ENCODE peak calls at places on chromosomes 3 and 15, in eight cellular contexts. E, T, Q, Z, O, M, C and D are unnamed samples. For H3K27me3 and H3K36me3, the result is how much of the 10 kb centered on the place peaks cover.

GRCh38 chr3:127394984-127395662 is 107.3 kb upstream of the PRR20G start:
- DNase-seq in M (no peak), T (no peak), C (no peak), O (no peak), Z (no peak), E (no peak), Q (no peak), D (no peak)

GRCh38 chr3:46912986-46913385 is 35.5 kb downstream of the PTH1R start:
- DNase-seq in Z (no peak), C (no peak), Q (no peak), O (no peak), M (no peak), T (no peak), E (no peak), D (no peak)

GRCh38 chr15:34837246-34838016 is 42.1 kb upstream of the ACTC1 start:
- DNase-seq in O (no peak), Q (peak), T (no peak), Z (no peak), M (no peak), C (no peak), E (peak), D (no peak)

GRCh38 chr3:178334239-178334638 is 202.0 kb upstream of the KCNMB2 start:
- DNase-seq in Z (no peak), C (no peak), Q (no peak), O (no peak), E (no peak), T (no peak), M (no peak), D (no peak)

GRCh38 chr3:70277304-70277703 is 35.1 kb downstream of the MDFIC2 start:
- DNase-seq in C (no peak), T (no peak), O (no peak), Q (no peak), M (no peak), Z (no peak), E (no peak), D (no peak)

GRCh38 chr3:174097686-174098085 is 700.1 kb downstream of the NLGN1 start:
- DNase-seq in O (no peak), E (no peak), M (no peak), Z (no peak), T (no peak), Q (no peak), C (no peak), D (no peak)

GRCh38 chr3:35974872-35975271 is 335.5 kb downstream of the ARPP21 start:
- DNase-seq in E (no peak), O (no peak), C (no peak), T (no peak), Z (no peak), Q (no peak), M (no peak), D (no peak)

GRCh38 chr3:133007601-133008000 is 30.6 kb upstream of the TMEM108 start:
- DNase-seq in C (no peak), Q (no peak), Z (no peak), E (no peak), T (no peak), O (no peak), M (no peak), D (no peak)

GRCh38 chr3:147616998-147617619 is 207.9 kb downstream of the ZIC1 start:
- DNase-seq in O (no peak), E (no peak), M (no peak), Z (no peak), T (no peak), Q (no peak), C (peak), D (no peak)

GRCh38 chr3:21390136-21390535 is 360.9 kb downstream of the ZNF385D start:
- DNase-seq in M (no peak), T (no peak), E (no peak), Z (no peak), Q (peak), C (no peak), O (no peak), D (no peak)

GRCh38 chr15:56241374-56242085 is 2.1 kb downstream of the RFX7 start:
- DNase-seq in T (no peak), M (no peak), Z (no peak), O (no peak), E (no peak), C (peak), Q (no peak), D (no peak)

GRCh38 chr3:39361252-39361927 is 21.8 kb upstream of the SLC25A38 start:
- DNase-seq in Z (no peak), C (peak), T (no peak), Q (no peak), M (no peak), E (no peak), O (no peak), D (peak)

GRCh38 chr3:109118584-109118983 is 650 bp upstream of the MORC1 start:
- DNase-seq in Z (no peak), E (no peak), T (no peak), Q (no peak), C (no peak), M (no peak), O (no peak), D (no peak)

GRCh38 chr3:10625307-10625706 is 119.9 kb upstream of the ATP2B2 start:
- DNase-seq in Z (no peak), C (no peak), T (no peak), M (no peak), Q (no peak), O (no peak), E (no peak), D (no peak)

GRCh38 chr3:98390366-98390765 is at the start of gene OR5K3:
- DNase-seq in C (no peak), M (no peak), O (no peak), Z (no peak), Q (no peak), T (no peak), E (no peak), D (no peak)

GRCh38 chr15:89898628-89899302 is 5.0 kb upstream of the AP3S2 start:
- DNase-seq in T (peak), Z (no peak), M (no peak), C (peak), O (peak), E (no peak), Q (peak), D (no peak)

GRCh38 chr3:115975353-115975752 is 352.0 kb downstream of the GAP43 start:
- DNase-seq in T (no peak), Q (peak), M (no peak), E (no peak), Z (no peak), C (no peak), O (no peak), D (peak)

GRCh38 chr3:30393079-30393478 is 213.3 kb upstream of the TGFBR2 start:
- DNase-seq in M (no peak), Z (no peak), E (no peak), C (no peak), T (no peak), O (peak), Q (no peak), D (no peak)

GRCh38 chr3:125051715-125052581 is 3.8 kb downstream of the HEG1 start:
- DNase-seq in Q (peak), C (peak), Z (peak), M (no peak), O (no peak), E (peak), T (peak), D (peak)

GRCh38 chr3:44342191-44342790 is 3.7 kb downstream of the TCAIM start:
- DNase-seq in T (no peak), C (no peak), O (no peak), M (no peak), Q (no peak), Z (no peak), E (no peak), D (no peak)

GRCh38 chr3:80307844-80308243 is 540.0 kb upstream of the ROBO1 start:
- DNase-seq in E (no peak), O (no peak), C (no peak), T (no peak), M (no peak), Q (no peak), Z (no peak), D (no peak)

GRCh38 chr15:28989896-28990295 is 104.1 kb downstream of the APBA2 start:
- DNase-seq in O (no peak), Z (no peak), M (no peak), C (no peak), T (no peak), E (no peak), Q (no peak), D (no peak)

GRCh38 chr15:52262364-52262763 is 33.2 kb downstream of the MYO5C start:
- DNase-seq in Q (no peak), E (no peak), O (no peak), M (no peak), Z (no peak), T (no peak), C (no peak), D (peak)

DNA sequence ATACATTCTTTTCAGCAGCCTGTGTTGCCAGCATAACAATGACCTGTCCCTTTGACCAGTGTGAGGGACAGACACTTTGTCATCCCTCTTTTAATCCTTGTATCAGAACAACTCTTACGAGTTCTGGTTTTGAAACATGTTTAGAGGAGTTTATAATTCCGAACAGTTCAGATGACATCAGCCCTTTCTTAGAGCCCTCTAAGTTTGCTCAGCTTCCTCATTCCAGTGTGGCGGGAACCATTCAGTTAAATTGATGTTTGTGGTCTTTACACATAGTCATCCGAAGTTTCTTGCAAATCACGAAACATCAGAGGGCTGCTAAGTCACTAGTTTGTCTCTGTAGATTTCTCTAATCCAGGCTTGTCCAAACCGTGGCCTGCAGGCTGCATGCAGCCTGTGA is 102.5 kb downstream of the AKAP13 start:
- DNase-seq in O (no peak), C (no peak), E (no peak), M (no peak), T (no peak), Q (peak), Z (no peak), D (no peak)
- H3K4me3 ChIP-seq in O (no peak), C (no peak), E (no peak), M (no peak), T (no peak), Q (no peak), Z (no peak), D (no peak)

GRCh38 chr3:184571750-184572377 is 10.3 kb downstream of the EPHB3 start:
- DNase-seq in E (no peak), Q (no peak), T (no peak), O (no peak), Z (no peak), C (no peak), M (no peak), D (no peak)

GRCh38 chr3:184568591-184568917 is 7.0 kb downstream of the EPHB3 start:
- DNase-seq in C (no peak), E (no peak), T (no peak), Q (no peak), M (no peak), O (no peak), Z (no peak), D (no peak)

GRCh38 chr3:184568918-184569829 is 7.6 kb downstream of the EPHB3 start:
- DNase-seq in C (no peak), T (peak), M (peak), Z (peak), E (peak), O (peak), Q (peak), D (no peak)

GRCh38 chr3:184570501-184570900 is 8.9 kb downstream of the EPHB3 start:
- DNase-seq in C (no peak), Q (no peak), E (no peak), T (no peak), Z (no peak), M (no peak), O (peak), D (no peak)

DNA sequence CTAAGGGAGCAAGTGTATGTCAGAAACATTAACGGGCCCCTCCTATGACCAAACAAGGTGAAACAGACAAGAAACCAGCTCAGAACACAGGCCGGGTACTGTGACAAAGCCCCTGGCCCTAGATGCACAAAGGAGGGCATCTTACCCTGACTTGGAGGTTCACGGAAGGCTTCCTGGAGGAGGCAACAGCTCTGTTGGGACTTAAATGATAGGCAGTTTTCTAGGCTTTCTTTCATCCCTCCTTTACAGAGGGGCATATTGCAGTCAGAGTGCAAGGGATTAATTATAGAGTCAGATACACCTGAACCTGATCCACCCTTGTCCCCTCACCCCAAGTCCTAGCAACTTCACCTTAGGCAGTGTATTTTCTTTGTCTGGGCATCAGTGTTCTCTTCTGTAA is 8.4 kb downstream of the EPHB3 start:
- DNase-seq in Z (no peak), Q (no peak), M (no peak), E (no peak), T (no peak), C (no peak), O (no peak), D (no peak)
- H3K27me3 ChIP-seq in Z (under half), Q (under half), M (under half), E (under half), T (under half), C (under half), O (under half), D (under half)

DNA sequence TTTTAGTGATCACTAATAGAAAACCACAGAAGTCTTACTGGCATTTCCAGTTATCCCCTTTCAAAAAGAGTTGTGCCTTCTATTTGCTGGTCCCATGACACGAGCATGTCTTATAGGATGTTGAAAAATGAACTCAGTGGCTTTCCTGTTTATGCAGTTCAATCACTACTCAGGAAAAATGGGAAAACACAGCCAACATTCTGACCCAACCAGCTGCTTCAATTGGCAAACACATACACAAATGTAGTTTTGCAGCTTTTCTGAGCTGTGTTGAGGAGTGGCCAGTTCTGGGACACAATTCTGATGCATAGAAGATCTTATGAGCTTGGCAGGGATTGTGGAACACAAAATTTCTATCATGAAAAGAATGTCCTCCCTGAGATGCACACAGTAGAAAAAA is 40.3 kb downstream of the FSTL1 start:
- DNase-seq in Q (no peak), Z (no peak), O (no peak), M (no peak), E (no peak), C (no peak), T (no peak), D (no peak)
- H3K36me3 ChIP-seq in Q (under half), Z (under half), O (under half), M (half or more), E (half or more), C (under half), T (under half), D (under half)

GRCh38 chr3:154121236-154122095 is at the start of gene ARHGEF26:
- DNase-seq in C (peak), Z (peak), M (no peak), O (peak), Q (peak), T (peak), E (peak), D (peak)
- H3K4me3 ChIP-seq in C (no peak), Z (peak), M (peak), O (peak), Q (peak), T (peak), E (peak), D (peak)

GRCh38 chr3:114650808-114651207 is 357.0 kb downstream of the TIGIT start:
- DNase-seq in Z (no peak), E (no peak), O (no peak), T (no peak), M (no peak), Q (peak), C (no peak), D (no peak)
- H3K27me3 ChIP-seq in Z (under half), E (under half), O (under half), T (under half), M (under half), Q (under half), C (under half), D (under half)

DNA sequence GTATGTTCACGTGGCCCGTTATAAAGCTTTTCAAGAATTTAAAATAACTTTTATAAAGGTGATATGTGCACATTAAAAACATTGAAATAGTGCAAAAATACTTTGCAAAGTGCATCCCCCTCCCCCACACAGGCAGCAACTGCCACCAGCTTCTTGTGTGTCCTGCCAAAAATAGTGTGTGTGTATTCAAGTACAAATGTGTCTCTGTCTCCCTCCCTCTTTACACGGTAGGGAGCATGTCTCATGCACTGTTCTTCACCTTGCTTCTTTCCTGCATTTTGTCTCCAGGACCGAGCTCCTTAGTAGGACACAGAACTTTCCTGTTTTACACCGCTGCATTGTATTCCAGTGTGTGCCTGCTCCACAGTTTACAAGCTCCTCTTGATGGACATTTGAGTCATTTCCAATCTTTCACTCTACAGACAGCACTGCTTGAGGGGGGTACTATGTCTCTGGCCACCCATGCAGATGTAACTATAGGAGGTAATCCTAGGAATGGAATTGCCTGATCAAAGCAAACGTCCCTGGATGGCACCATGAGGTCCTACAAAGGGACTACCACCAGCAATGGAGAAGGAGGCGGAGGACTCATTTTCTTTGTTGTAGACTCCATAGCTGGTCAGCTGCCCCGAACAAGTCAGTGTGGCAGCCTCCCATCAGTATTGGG is 52.4 kb downstream of the SLC6A6 start:
- DNase-seq in M (no peak), T (no peak), Q (no peak), E (no peak), Z (no peak), O (no peak), C (no peak), D (no peak)
- H3K36me3 ChIP-seq in M (half or more), T (under half), Q (under half), E (under half), Z (under half), O (under half), C (half or more), D (under half)

GRCh38 chr3:187497037-187497436 is 128.9 kb downstream of the RTP4 start:
- DNase-seq in Z (no peak), M (no peak), E (no peak), C (no peak), Q (no peak), T (no peak), O (no peak), D (no peak)

GRCh38 chr3:187498211-187498610 is 130.0 kb downstream of the RTP4 start:
- DNase-seq in M (no peak), E (no peak), C (no peak), O (no peak), T (no peak), Z (no peak), Q (no peak), D (no peak)
- H3K4me3 ChIP-seq in M (no peak), E (no peak), C (no peak), O (no peak), T (no peak), Z (no peak), Q (no peak), D (no peak)

GRCh38 chr15:69816522-69816921 is 281.2 kb downstream of the TLE3 start:
- DNase-seq in M (no peak), O (no peak), E (no peak), Z (no peak), Q (no peak), T (no peak), C (no peak), D (no peak)
- H3K27me3 ChIP-seq in M (under half), O (under half), E (under half), Z (under half), Q (under half), T (under half), C (under half), D (under half)

GRCh38 chr3:9396632-9397330 is 634 bp upstream of the SETD5 start:
- DNase-seq in Z (peak), Q (peak), O (peak), M (peak), T (peak), C (peak), E (peak), D (peak)
- H3K36me3 ChIP-seq in Z (under half), Q (under half), O (under half), M (under half), T (under half), C (under half), E (under half), D (under half)

GRCh38 chr3:53493618-53493996 is 804 bp upstream of the CACNA1D start:
- DNase-seq in M (no peak), C (no peak), E (no peak), Z (no peak), T (no peak), Q (no peak), O (no peak), D (no peak)

GRCh38 chr3:53496984-53497383 is 2.6 kb downstream of the CACNA1D start:
- DNase-seq in Q (no peak), C (no peak), O (no peak), M (no peak), Z (no peak), E (no peak), T (no peak), D (no peak)

GRCh38 chr3:53493997-53494791 is at the start of gene CACNA1D:
- DNase-seq in T (peak), Z (no peak), M (no peak), E (no peak), Q (peak), C (no peak), O (peak), D (peak)

GRCh38 chr3:53495091-53495517 is 693 bp downstream of the CACNA1D start:
- DNase-seq in T (peak), M (no peak), E (no peak), O (no peak), C (no peak), Z (no peak), Q (no peak), D (peak)

GRCh38 chr3:53495518-53496501 is 1.4 kb downstream of the CACNA1D start:
- DNase-seq in T (no peak), O (no peak), Z (peak), M (no peak), C (no peak), Q (no peak), E (no peak), D (peak)
- H3K4me3 ChIP-seq in T (peak), O (peak), Z (peak), M (peak), C (no peak), Q (peak), E (peak), D (peak)